ENCODE peak calls at places on chromosomes 4 and X, in four cellular contexts. One of them, this sample, is unnamed.

GRCh38 chr4:107520368-107520767 is 199.7 kb downstream of the PAPSS1 start:
- DNase-seq in osteoblast: no peak
- DNase-seq in endothelial cell of umbilical vein: no peak
- DNase-seq in fibroblast of lung: no peak
- DNase-seq in this sample: no peak

GRCh38 chrX:115960440-115961084 is 210.0 kb upstream of the AGTR2 start:
- DNase-seq in osteoblast: no peak
- DNase-seq in endothelial cell of umbilical vein: no peak
- DNase-seq in fibroblast of lung: no peak
- DNase-seq in this sample: no peak

GRCh38 chr4:147855670-147856069 is 123.8 kb downstream of the ARHGAP10 start:
- DNase-seq in osteoblast: no peak
- DNase-seq in endothelial cell of umbilical vein: peak; percentile 41
- DNase-seq in fibroblast of lung: no peak
- DNase-seq in this sample: no peak

GRCh38 chr4:121998024-121998423 is 46.2 kb upstream of the TRPC3 start:
- DNase-seq in osteoblast: no peak
- DNase-seq in endothelial cell of umbilical vein: no peak
- DNase-seq in fibroblast of lung: no peak
- DNase-seq in this sample: no peak

GRCh38 chrX:80016182-80016581 is 1.6 kb downstream of the TBX22 start:
- DNase-seq in osteoblast: peak; percentile 1
- DNase-seq in endothelial cell of umbilical vein: no peak
- DNase-seq in fibroblast of lung: no peak
- DNase-seq in this sample: no peak

GRCh38 chr4:20679946-20680345 is 20.3 kb upstream of the PACRGL start:
- DNase-seq in osteoblast: peak; percentile 34
- DNase-seq in endothelial cell of umbilical vein: no peak
- DNase-seq in fibroblast of lung: no peak
- DNase-seq in this sample: no peak

GRCh38 chrX:150849996-150850720 is 48.3 kb downstream of the CD99L2 start:
- DNase-seq in osteoblast: peak; percentile 50
- DNase-seq in endothelial cell of umbilical vein: no peak
- DNase-seq in fibroblast of lung: no peak
- DNase-seq in this sample: no peak

GRCh38 chrX:24341795-24342194 is 18.6 kb upstream of the SUPT20HL1 start:
- DNase-seq in osteoblast: no peak
- DNase-seq in endothelial cell of umbilical vein: peak; percentile 31
- DNase-seq in fibroblast of lung: no peak
- DNase-seq in this sample: peak; percentile 88

GRCh38 chr4:3307891-3308575 is 15.2 kb downstream of the RGS12 start:
- DNase-seq in osteoblast: peak; percentile 82
- DNase-seq in endothelial cell of umbilical vein: no peak
- DNase-seq in fibroblast of lung: no peak
- DNase-seq in this sample: no peak

GRCh38 chrX:9434151-9434550 is 30.7 kb upstream of the TBL1X start:
- DNase-seq in osteoblast: no peak
- DNase-seq in endothelial cell of umbilical vein: no peak
- DNase-seq in fibroblast of lung: no peak
- DNase-seq in this sample: peak; percentile 20

GRCh38 chr4:108169639-108170038 is 907 bp upstream of the LEF1 start:
- DNase-seq in osteoblast: no peak
- DNase-seq in endothelial cell of umbilical vein: no peak
- DNase-seq in fibroblast of lung: no peak
- DNase-seq in this sample: no peak

GRCh38 chrX:36950495-36951253 is 57.5 kb upstream of the FAM47C start:
- DNase-seq in osteoblast: no peak
- DNase-seq in endothelial cell of umbilical vein: no peak
- DNase-seq in fibroblast of lung: no peak
- DNase-seq in this sample: no peak

GRCh38 chr4:15711762-15712161 is 8.9 kb downstream of the BST1 start:
- DNase-seq in osteoblast: no peak
- DNase-seq in endothelial cell of umbilical vein: no peak
- DNase-seq in fibroblast of lung: no peak
- DNase-seq in this sample: no peak

GRCh38 chr4:113700602-113701150 is 60.9 kb downstream of the CAMK2D start:
- DNase-seq in osteoblast: no peak
- DNase-seq in endothelial cell of umbilical vein: no peak
- DNase-seq in fibroblast of lung: peak; percentile 26
- DNase-seq in this sample: no peak

GRCh38 chrX:121322159-121322558 is 274.7 kb downstream of the GLUD2 start:
- DNase-seq in osteoblast: no peak
- DNase-seq in endothelial cell of umbilical vein: no peak
- DNase-seq in fibroblast of lung: no peak
- DNase-seq in this sample: no peak

GRCh38 chr4:146582864-146583263 is 55.8 kb upstream of the POU4F2 start:
- DNase-seq in osteoblast: no peak
- DNase-seq in endothelial cell of umbilical vein: no peak
- DNase-seq in fibroblast of lung: no peak
- DNase-seq in this sample: no peak

GRCh38 chr4:113349400-113349799 is 299.9 kb downstream of the ANK2 start:
- DNase-seq in osteoblast: no peak
- DNase-seq in endothelial cell of umbilical vein: peak; percentile 86
- DNase-seq in fibroblast of lung: no peak
- DNase-seq in this sample: no peak

GRCh38 chrX:2710041-2710471 is 19.0 kb downstream of the CD99 start:
- DNase-seq in osteoblast: no peak
- DNase-seq in endothelial cell of umbilical vein: peak; percentile 85
- DNase-seq in fibroblast of lung: peak; percentile 74
- DNase-seq in this sample: peak; percentile 67

GRCh38 chrX:129686422-129686948 is 31.7 kb upstream of the APLN start:
- DNase-seq in osteoblast: no peak
- DNase-seq in endothelial cell of umbilical vein: no peak
- DNase-seq in fibroblast of lung: peak; percentile 68
- DNase-seq in this sample: no peak

DNA sequence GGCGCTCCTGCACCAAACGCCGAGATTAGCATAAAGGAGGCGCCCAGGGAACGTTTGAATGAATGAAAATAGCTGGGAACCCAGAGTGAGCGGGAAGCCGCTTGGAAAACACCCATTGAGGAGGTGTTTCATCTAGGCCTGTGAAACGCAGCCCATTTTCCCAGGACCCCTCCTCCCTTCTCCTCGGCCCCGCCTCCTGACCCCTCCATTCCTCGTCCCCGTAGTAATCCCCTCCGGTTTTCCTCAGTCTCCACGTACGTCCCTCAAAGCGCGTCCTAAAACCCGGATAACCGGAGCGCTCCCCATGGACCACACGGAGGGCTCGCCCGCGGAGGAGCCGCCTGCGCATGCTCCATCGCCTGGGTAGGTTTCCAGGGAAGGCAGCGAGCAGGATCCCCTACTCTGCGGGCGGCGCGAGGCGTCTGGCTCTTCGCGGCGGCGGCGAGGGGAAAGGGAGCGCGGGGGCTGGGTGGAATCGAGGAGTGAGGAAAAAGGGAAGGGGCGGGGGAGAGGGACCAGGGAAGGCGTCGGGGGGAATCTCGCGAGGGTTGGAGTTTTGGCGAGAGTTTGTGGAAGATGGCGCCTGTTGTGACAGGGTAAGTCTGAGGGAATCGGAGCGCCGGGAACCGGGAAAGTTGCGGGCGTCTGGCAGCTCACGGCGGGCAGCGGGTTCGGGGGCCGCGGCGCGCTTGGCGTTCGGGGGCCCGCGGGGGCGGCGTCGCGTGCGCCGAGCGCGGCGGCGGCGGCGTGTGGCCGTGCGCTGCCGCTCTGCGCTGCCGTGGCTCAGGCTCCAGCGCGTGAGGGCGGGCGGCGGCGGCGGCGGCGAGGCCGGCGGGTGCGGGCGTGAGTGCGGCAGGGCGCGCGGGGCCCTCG is at the start of gene RBPJ:
- DNase-seq in osteoblast: peak; percentile 99
- DNase-seq in endothelial cell of umbilical vein: peak; percentile 97
- DNase-seq in fibroblast of lung: peak; percentile 99
- DNase-seq in this sample: peak; percentile 98
- H2AFZ ChIP-seq in osteoblast: peak within 1 kb of the TSS; percentile 89
- H2AFZ ChIP-seq in endothelial cell of umbilical vein: peak within 1 kb of the TSS; percentile 100
- H2AFZ ChIP-seq in fibroblast of lung: peak within 1 kb of the TSS; percentile 56
- H2AFZ ChIP-seq in this sample: peak within 1 kb of the TSS; percentile 83

DNA sequence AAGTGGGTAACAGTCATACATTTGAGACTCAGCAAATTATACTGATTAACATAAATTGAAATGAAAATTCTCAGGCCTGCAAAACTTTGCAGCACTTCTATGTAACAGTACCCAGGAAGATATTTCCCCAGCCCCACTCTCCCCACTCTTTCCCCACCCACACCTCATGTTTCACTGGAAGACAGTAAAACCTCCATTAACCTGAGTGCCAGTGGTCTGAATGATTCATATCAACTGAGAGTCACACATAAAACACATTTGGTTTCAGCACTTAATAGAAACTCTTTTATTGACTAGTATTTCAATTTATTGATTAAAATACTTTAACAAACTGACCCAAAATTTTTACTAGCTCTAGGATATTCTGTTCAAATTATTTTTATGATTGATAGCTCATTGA is 6.9 kb downstream of the CXCL6 start:
- DNase-seq in osteoblast: no peak
- DNase-seq in endothelial cell of umbilical vein: no peak
- DNase-seq in fibroblast of lung: no peak
- DNase-seq in this sample: peak; percentile 33
- TF ChIP-seq CTCF in osteoblast: no peak
- TF ChIP-seq CTCF in endothelial cell of umbilical vein: no peak
- TF ChIP-seq CTCF in fibroblast of lung: no peak
- TF ChIP-seq CTCF in this sample: no peak

GRCh38 chr4:87806520-87806919 is 7.2 kb downstream of the IBSP start:
- DNase-seq in osteoblast: no peak
- DNase-seq in endothelial cell of umbilical vein: no peak
- DNase-seq in fibroblast of lung: peak; percentile 7
- DNase-seq in this sample: peak; percentile 62

GRCh38 chr4:87803421-87803820 is 4.1 kb downstream of the IBSP start:
- DNase-seq in osteoblast: no peak
- DNase-seq in endothelial cell of umbilical vein: no peak
- DNase-seq in fibroblast of lung: no peak
- DNase-seq in this sample: no peak

GRCh38 chr4:87807402-87807801 is 8.0 kb downstream of the IBSP start:
- DNase-seq in osteoblast: peak; percentile 2
- DNase-seq in endothelial cell of umbilical vein: no peak
- DNase-seq in fibroblast of lung: peak; percentile 46
- DNase-seq in this sample: peak; percentile 14

GRCh38 chr4:87804871-87805270 is 5.5 kb downstream of the IBSP start:
- DNase-seq in osteoblast: no peak
- DNase-seq in endothelial cell of umbilical vein: no peak
- DNase-seq in fibroblast of lung: no peak
- DNase-seq in this sample: no peak

GRCh38 chr4:87805971-87806370 is 6.6 kb downstream of the IBSP start:
- DNase-seq in osteoblast: peak; percentile 9
- DNase-seq in endothelial cell of umbilical vein: no peak
- DNase-seq in fibroblast of lung: peak; percentile 11
- DNase-seq in this sample: no peak
- H3K4me2 ChIP-seq in osteoblast: peak overlapping the region; percentile 40
- H3K4me2 ChIP-seq in endothelial cell of umbilical vein: no peak overlapping the region
- H3K4me2 ChIP-seq in fibroblast of lung: peak overlapping the region; percentile 54
- H3K4me2 ChIP-seq in this sample: peak overlapping the region; percentile 30

GRCh38 chr4:98663226-98664006 is 5.0 kb upstream of the TSPAN5 start:
- DNase-seq in osteoblast: no peak
- DNase-seq in endothelial cell of umbilical vein: no peak
- DNase-seq in fibroblast of lung: no peak
- DNase-seq in this sample: no peak
- H2AFZ ChIP-seq in osteoblast: no peak overlapping the region
- H2AFZ ChIP-seq in endothelial cell of umbilical vein: no peak overlapping the region
- H2AFZ ChIP-seq in fibroblast of lung: no peak overlapping the region
- H2AFZ ChIP-seq in this sample: no peak overlapping the region

This sample was measured in astrocyte.